ENCODE peak calls at places on chromosomes 4 and X, in five cellular contexts. One of them, this sample, is unnamed.
A peak's percentile ranks its signal among the peaks of the same experiment; 100 is the strongest.

GRCh38 chr4:10096201-10096975 is 20.2 kb downstream of the WDR1 start:
- DNase-seq in heart left ventricle: peak; percentile 81
- DNase-seq in sigmoid colon: peak; percentile 83
- DNase-seq in H1: no peak
- DNase-seq in tibial nerve: peak; percentile 40
- DNase-seq in this sample: peak; percentile 60

GRCh38 chr4:41865981-41866798 is 69.0 kb upstream of the TMEM33 start:
- DNase-seq in heart left ventricle: no peak
- DNase-seq in sigmoid colon: no peak
- DNase-seq in H1: peak; percentile 66
- DNase-seq in tibial nerve: no peak
- DNase-seq in this sample: no peak

GRCh38 chr4:83821493-83821892 is 285.6 kb downstream of the GPAT3 start:
- DNase-seq in heart left ventricle: no peak
- DNase-seq in sigmoid colon: no peak
- DNase-seq in H1: no peak
- DNase-seq in tibial nerve: no peak
- DNase-seq in this sample: no peak

GRCh38 chrX:19487520-19488200 is 27.6 kb downstream of the MAP3K15 start:
- DNase-seq in heart left ventricle: no peak
- DNase-seq in sigmoid colon: no peak
- DNase-seq in H1: no peak
- DNase-seq in tibial nerve: no peak
- DNase-seq in this sample: no peak

GRCh38 chrX:70592091-70592490 is 147.5 kb downstream of the DLG3 start:
- DNase-seq in heart left ventricle: no peak
- DNase-seq in sigmoid colon: no peak
- DNase-seq in H1: no peak
- DNase-seq in tibial nerve: no peak
- DNase-seq in this sample: no peak

GRCh38 chr4:112007361-112007760 is 137.9 kb upstream of the FAM241A start:
- DNase-seq in heart left ventricle: no peak
- DNase-seq in sigmoid colon: no peak
- DNase-seq in H1: no peak
- DNase-seq in tibial nerve: no peak
- DNase-seq in this sample: no peak

GRCh38 chrX:65601530-65602281 is 65.7 kb upstream of the MSN start:
- DNase-seq in heart left ventricle: peak; percentile 83
- DNase-seq in sigmoid colon: peak; percentile 89
- DNase-seq in H1: no peak
- DNase-seq in tibial nerve: peak; percentile 67
- DNase-seq in this sample: peak; percentile 70

GRCh38 chr4:96473246-96473645 is 633.4 kb downstream of the PDHA2 start:
- DNase-seq in heart left ventricle: no peak
- DNase-seq in sigmoid colon: no peak
- DNase-seq in H1: no peak
- DNase-seq in tibial nerve: no peak
- DNase-seq in this sample: no peak

GRCh38 chr4:111542056-111542455 is 603.2 kb upstream of the FAM241A start:
- DNase-seq in heart left ventricle: no peak
- DNase-seq in sigmoid colon: no peak
- DNase-seq in H1: no peak
- DNase-seq in tibial nerve: no peak
- DNase-seq in this sample: no peak

GRCh38 chr4:127685292-127685691 is 44.9 kb upstream of the SLC25A31 start:
- DNase-seq in heart left ventricle: no peak
- DNase-seq in sigmoid colon: no peak
- DNase-seq in H1: no peak
- DNase-seq in tibial nerve: no peak
- DNase-seq in this sample: no peak

GRCh38 chr4:164926301-164926700 is 49.3 kb downstream of the APELA start:
- DNase-seq in heart left ventricle: no peak
- DNase-seq in sigmoid colon: no peak
- DNase-seq in H1: no peak
- DNase-seq in tibial nerve: no peak
- DNase-seq in this sample: no peak

GRCh38 chr4:42568610-42569207 is 88.2 kb downstream of the ATP8A1 start:
- DNase-seq in heart left ventricle: no peak
- DNase-seq in sigmoid colon: peak; percentile 72
- DNase-seq in H1: peak; percentile 54
- DNase-seq in tibial nerve: no peak
- DNase-seq in this sample: no peak

GRCh38 chr4:69116645-69117321 is 20.5 kb downstream of the UGT2B7 start:
- DNase-seq in heart left ventricle: no peak
- DNase-seq in sigmoid colon: no peak
- DNase-seq in H1: no peak
- DNase-seq in tibial nerve: no peak
- DNase-seq in this sample: no peak

DNA sequence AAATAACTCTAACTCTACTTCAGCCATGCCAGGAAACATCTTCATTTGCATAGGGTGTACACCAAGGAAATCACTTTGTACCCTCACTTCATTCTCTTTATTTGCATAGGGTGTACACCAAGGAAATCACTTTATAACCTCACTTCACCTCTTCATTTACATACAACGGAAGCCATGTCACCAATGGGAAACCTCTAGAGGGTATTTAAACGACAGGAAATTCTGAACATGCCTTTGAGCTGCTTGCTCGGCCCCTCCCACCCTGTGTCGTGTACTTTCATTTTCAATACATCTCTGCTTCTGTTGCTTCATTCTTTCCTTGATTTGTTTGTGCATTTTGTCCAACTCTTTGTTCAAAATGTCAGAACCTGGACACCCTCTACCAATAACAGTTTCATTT is 848.1 kb upstream of the FRG1 start:
- DNase-seq in heart left ventricle: no peak
- DNase-seq in sigmoid colon: no peak
- DNase-seq in H1: no peak
- DNase-seq in tibial nerve: no peak
- DNase-seq in this sample: no peak
- H3K4me3 ChIP-seq in heart left ventricle: no peak overlapping the region
- H3K4me3 ChIP-seq in sigmoid colon: no peak overlapping the region
- H3K4me3 ChIP-seq in H1: no peak overlapping the region
- H3K4me3 ChIP-seq in tibial nerve: no peak overlapping the region
- H3K4me3 ChIP-seq in this sample: no peak overlapping the region

DNA sequence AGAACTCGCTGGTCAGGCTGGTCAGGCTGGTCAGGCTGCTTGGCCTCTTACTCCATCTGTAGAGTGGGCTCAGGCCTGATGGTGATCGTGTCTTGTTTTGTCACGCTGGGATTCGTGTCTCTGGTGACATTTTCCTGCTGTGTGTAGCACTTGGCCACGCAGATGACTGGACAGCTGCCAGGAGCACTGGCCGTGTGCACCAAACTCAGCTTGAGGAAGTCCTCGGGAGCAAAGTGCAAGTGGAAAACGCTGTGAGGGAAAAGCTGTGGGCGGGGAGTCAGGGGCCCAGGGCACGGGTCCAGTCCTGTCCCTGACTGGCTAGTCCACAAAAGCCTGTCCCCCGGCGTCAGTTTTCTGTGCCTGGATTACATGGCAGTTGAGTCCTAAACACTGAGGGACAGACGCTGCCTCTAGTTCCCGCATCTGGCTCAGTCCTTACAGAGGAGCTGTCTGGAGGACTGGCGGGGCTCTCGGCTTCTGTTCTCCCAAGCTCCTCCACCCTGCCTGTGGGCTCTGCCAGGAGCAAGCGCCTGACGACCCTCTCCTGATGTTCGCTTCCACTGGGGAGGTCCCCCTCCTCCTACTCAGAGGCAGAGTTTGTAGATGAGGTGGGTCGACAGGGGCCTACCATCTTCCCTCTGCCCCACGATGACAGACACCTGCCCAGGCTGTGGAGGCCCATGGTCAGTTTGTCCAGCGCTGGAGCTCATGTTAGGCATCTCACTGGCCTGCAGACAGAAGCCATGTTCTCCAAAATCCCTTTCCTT is 35.9 kb upstream of the GRPEL1 start:
- DNase-seq in heart left ventricle: peak; percentile 88
- DNase-seq in sigmoid colon: peak; percentile 91
- DNase-seq in H1: no peak
- DNase-seq in tibial nerve: peak; percentile 53
- DNase-seq in this sample: peak; percentile 66
- TF ChIP-seq POLR2A in heart left ventricle: no peak
- TF ChIP-seq POLR2A in sigmoid colon: no peak
- TF ChIP-seq POLR2A in H1: no peak
- TF ChIP-seq POLR2A in tibial nerve: no peak
- TF ChIP-seq POLR2A in this sample: no peak

DNA sequence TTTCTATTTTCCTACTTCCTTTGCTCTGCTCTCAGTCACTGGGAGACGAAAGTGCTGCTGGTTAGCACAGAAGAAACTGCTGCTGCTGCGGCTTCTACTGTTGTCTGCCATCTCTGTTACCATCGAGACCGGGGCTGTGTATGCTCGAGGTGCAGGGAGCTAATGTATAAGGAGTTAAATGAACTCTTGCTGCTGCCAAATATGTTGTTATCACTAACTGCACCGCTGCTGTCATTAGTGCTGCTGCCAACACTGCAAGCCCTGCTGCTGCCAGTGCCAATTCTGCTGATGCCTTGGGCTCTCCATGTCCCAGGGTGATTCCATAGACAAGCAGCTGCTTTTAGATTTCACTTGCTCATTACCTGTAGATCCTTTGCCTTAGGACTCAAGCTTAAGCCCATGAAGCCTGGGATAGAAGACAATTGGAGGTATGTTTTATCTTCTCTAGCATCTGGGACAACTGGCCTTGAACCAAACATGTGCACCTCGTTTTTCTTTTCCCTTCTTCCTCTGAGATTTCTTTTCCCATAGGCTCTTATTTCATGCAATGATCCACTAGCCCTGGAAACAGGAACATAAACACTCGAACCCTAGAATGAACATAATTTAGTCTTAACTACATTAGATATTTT is 107.8 kb downstream of the CCSER1 start:
- DNase-seq in heart left ventricle: no peak
- DNase-seq in sigmoid colon: no peak
- DNase-seq in H1: no peak
- DNase-seq in tibial nerve: no peak
- DNase-seq in this sample: no peak
- H3K4me3 ChIP-seq in heart left ventricle: no peak overlapping the region
- H3K4me3 ChIP-seq in sigmoid colon: no peak overlapping the region
- H3K4me3 ChIP-seq in H1: no peak overlapping the region
- H3K4me3 ChIP-seq in tibial nerve: no peak overlapping the region
- H3K4me3 ChIP-seq in this sample: no peak overlapping the region

GRCh38 chr4:150950657-150951056 is 64.4 kb downstream of the LRBA start:
- DNase-seq in heart left ventricle: no peak
- DNase-seq in sigmoid colon: no peak
- DNase-seq in H1: no peak
- DNase-seq in tibial nerve: no peak
- DNase-seq in this sample: no peak

GRCh38 chr4:150949342-150949741 is 65.7 kb downstream of the LRBA start:
- DNase-seq in heart left ventricle: no peak
- DNase-seq in sigmoid colon: no peak
- DNase-seq in H1: no peak
- DNase-seq in tibial nerve: no peak
- DNase-seq in this sample: no peak

GRCh38 chr4:150948069-150948468 is 67.0 kb downstream of the LRBA start:
- DNase-seq in heart left ventricle: no peak
- DNase-seq in sigmoid colon: no peak
- DNase-seq in H1: no peak
- DNase-seq in tibial nerve: no peak
- DNase-seq in this sample: no peak

GRCh38 chr4:150949943-150950342 is 65.1 kb downstream of the LRBA start:
- DNase-seq in heart left ventricle: no peak
- DNase-seq in sigmoid colon: no peak
- DNase-seq in H1: no peak
- DNase-seq in tibial nerve: no peak
- DNase-seq in this sample: no peak

GRCh38 chr4:150948710-150949109 is 66.4 kb downstream of the LRBA start:
- DNase-seq in heart left ventricle: no peak
- DNase-seq in sigmoid colon: no peak
- DNase-seq in H1: no peak
- DNase-seq in tibial nerve: no peak
- DNase-seq in this sample: no peak
- TF ChIP-seq POLR2A in heart left ventricle: no peak
- TF ChIP-seq POLR2A in sigmoid colon: no peak
- TF ChIP-seq POLR2A in H1: no peak
- TF ChIP-seq POLR2A in tibial nerve: no peak
- TF ChIP-seq POLR2A in this sample: no peak

DNA sequence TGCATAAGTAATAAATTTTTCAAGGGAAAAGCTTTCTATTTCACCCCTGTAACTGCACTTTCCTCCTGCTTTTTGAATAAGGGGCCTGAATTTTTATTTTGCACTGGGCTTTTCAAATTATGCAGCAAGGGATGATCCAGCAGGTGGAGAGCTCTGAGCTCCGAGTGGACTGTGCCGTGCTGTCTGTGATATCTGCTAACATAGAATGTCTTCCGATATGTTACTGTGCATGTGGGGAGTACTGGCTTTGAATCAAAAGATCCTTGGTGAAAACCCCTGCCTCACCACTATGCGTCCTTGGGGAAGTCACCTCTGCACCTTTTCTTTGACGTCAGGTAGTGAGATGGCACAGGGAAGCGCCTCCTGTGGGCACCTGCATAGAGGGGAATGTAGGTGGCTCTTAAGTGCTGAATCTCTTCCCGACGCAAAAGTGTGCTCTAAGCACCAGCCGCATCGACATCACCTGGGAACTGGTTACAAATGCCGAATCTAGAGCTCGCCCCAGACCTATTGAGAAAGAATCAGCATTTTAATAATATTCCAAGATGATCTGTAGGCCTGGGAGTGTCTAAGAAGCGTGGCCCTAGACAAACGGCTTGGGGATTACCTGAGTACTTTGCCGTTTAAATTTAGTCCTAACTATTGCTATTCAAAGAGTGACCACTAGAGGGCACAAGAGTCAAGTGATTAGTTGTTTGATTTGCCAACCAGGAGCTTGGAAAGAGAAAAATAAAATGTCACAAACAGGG is 19.2 kb upstream of the WFS1 start:
- DNase-seq in heart left ventricle: peak; percentile 13
- DNase-seq in sigmoid colon: no peak
- DNase-seq in H1: peak; percentile 62
- DNase-seq in tibial nerve: no peak
- DNase-seq in this sample: no peak
- H3K4me3 ChIP-seq in heart left ventricle: no peak overlapping the region
- H3K4me3 ChIP-seq in sigmoid colon: no peak overlapping the region
- H3K4me3 ChIP-seq in H1: peak overlapping the region; percentile 5
- H3K4me3 ChIP-seq in tibial nerve: no peak overlapping the region
- H3K4me3 ChIP-seq in this sample: no peak overlapping the region

DNA sequence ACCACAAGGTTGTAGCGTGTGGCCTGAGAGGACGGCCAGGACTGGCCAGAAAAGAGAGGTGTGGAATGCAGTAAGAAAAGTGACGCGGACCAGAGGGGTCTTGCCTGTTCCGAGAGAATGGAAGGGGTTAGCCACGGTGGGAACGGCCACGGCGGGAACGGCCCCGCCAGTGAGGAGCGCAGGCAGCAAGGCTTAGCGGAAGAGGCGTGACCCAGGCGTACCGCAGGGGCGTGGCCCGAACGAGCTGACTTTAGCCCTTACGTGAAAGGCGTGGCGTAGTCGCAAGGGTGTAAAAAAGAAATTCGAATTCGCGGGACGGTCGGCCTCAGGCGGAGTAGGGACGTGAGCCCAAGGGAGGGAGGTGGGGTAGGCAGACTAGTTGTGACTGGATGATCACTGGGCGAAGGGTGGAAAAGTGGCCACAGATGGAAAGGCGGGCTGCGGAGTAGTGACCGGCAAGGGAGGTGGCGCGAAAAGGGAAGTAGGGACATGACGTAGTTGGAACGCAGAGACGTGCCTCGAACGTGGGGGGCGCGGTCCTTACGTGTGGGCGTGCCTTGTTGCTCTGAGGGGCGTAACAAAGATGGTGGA is 10.4 kb upstream of the CLTRN start:
- DNase-seq in heart left ventricle: peak; percentile 88
- DNase-seq in sigmoid colon: peak; percentile 97
- DNase-seq in H1: peak; percentile 76
- DNase-seq in tibial nerve: peak; percentile 49
- DNase-seq in this sample: peak; percentile 93
- TF ChIP-seq POLR2A in heart left ventricle: peak; percentile 40
- TF ChIP-seq POLR2A in sigmoid colon: peak; percentile 25
- TF ChIP-seq POLR2A in H1: peak; percentile 63
- TF ChIP-seq POLR2A in tibial nerve: peak; percentile 50
- TF ChIP-seq POLR2A in this sample: peak; percentile 74

GRCh38 chr4:143344774-143345173 is 8.1 kb downstream of the GAB1 start:
- DNase-seq in heart left ventricle: no peak
- DNase-seq in sigmoid colon: no peak
- DNase-seq in H1: no peak
- DNase-seq in tibial nerve: no peak
- DNase-seq in this sample: no peak
- H3K4me3 ChIP-seq in heart left ventricle: no peak overlapping the region
- H3K4me3 ChIP-seq in sigmoid colon: no peak overlapping the region
- H3K4me3 ChIP-seq in H1: no peak overlapping the region
- H3K4me3 ChIP-seq in tibial nerve: no peak overlapping the region
- H3K4me3 ChIP-seq in this sample: no peak overlapping the region

This sample was measured in ovary.